ENCODE peak calls at places on chromosome X, in ten cellular contexts. F, W, T, G, E, Z, U, D, L and O are unnamed samples.

GRCh38 chrX:109952985-109953905 is 49.7 kb upstream of the TMEM164 start:
- DNase-seq in F (no peak), W (no peak), T (no peak), G (no peak), E (no peak), Z (no peak), U (no peak), D (no peak), L (no peak), O (peak; percentile 12)

GRCh38 chrX:30635630-30636029 is 17.6 kb upstream of the GK start:
- DNase-seq in F (peak; percentile 51), W (no peak), T (no peak), G (no peak), E (no peak), Z (no peak), U (no peak), D (no peak), L (no peak), O (no peak)

GRCh38 chrX:151513472-151513871 is 50.0 kb upstream of the PASD1 start:
- DNase-seq in F (no peak), W (no peak), T (no peak), G (no peak), E (no peak), Z (no peak), U (no peak), D (no peak), L (no peak), O (no peak)

GRCh38 chrX:36019164-36019563 is 99.6 kb downstream of the CFAP47 start:
- DNase-seq in F (no peak), W (no peak), T (no peak), G (no peak), E (no peak), Z (no peak), U (no peak), D (no peak), L (no peak), O (no peak)

GRCh38 chrX:43734444-43734843 is 78.3 kb downstream of the MAOA start:
- DNase-seq in F (no peak), W (no peak), T (no peak), G (no peak), E (no peak), Z (no peak), U (no peak), D (no peak), L (no peak), O (no peak)

GRCh38 chrX:100654256-100654655 is 10.3 kb downstream of the SRPX2 start:
- DNase-seq in F (peak; percentile 53), W (no peak), T (no peak), G (no peak), E (no peak), Z (no peak), U (no peak), D (no peak), L (no peak), O (no peak)

GRCh38 chrX:50827996-50828395 is 14.0 kb upstream of the SHROOM4 start:
- DNase-seq in F (peak; percentile 82), W (no peak), T (no peak), G (no peak), E (no peak), Z (no peak), U (peak; percentile 35), D (no peak), L (no peak), O (no peak)

GRCh38 chrX:24877854-24878650 is 137.7 kb downstream of the ARX start:
- DNase-seq in F (peak; percentile 47), W (no peak), T (no peak), G (no peak), E (no peak), Z (no peak), U (peak; percentile 66), D (no peak), L (no peak), O (no peak)

GRCh38 chrX:135295238-135295943 is 13.9 kb upstream of the ETDC start:
- DNase-seq in F (no peak), W (no peak), T (peak; percentile 40), G (peak; percentile 6), E (peak; percentile 14), Z (peak; percentile 36), U (peak; percentile 64), D (no peak), L (peak; percentile 25), O (peak; percentile 9)

GRCh38 chrX:151713859-151714258 is 2.0 kb upstream of the FATE1 start:
- DNase-seq in F (peak; percentile 47), W (no peak), T (peak; percentile 20), G (peak; percentile 54), E (no peak), Z (no peak), U (peak; percentile 6), D (no peak), L (no peak), O (no peak)

GRCh38 chrX:109704563-109704962 is 28.5 kb downstream of the ACSL4 start:
- DNase-seq in F (no peak), W (no peak), T (no peak), G (no peak), E (no peak), Z (no peak), U (no peak), D (no peak), L (no peak), O (peak; percentile 27)

GRCh38 chrX:102745513-102746133 is 25.1 kb downstream of the GPRASP3 start:
- DNase-seq in F (no peak), W (no peak), T (no peak), G (peak; percentile 33), E (no peak), Z (no peak), U (no peak), D (no peak), L (peak; percentile 25), O (no peak)

GRCh38 chrX:111519215-111519614 is 7.8 kb downstream of the SERTM2 start:
- DNase-seq in F (no peak), W (no peak), T (peak; percentile 20), G (no peak), E (no peak), Z (no peak), U (peak; percentile 47), D (no peak), L (no peak), O (no peak)